ENCODE peak calls at places on chromosomes 5 and 9, in six cellular contexts. K is Karpas-422, Q is IMR-90, Z is left ventricle myocardium inferior, N is psoas muscle, X is aorta. H is an unnamed sample. For H3K4me1, H3K27me3 and H3K9me3, the result is how much of the 10 kb centered on the place peaks cover.

GRCh38 chr5:169561883-169562282 is 21.7 kb upstream of the SPDL1 start:
- DNase-seq in K (no peak), Q (no peak), Z (no peak), N (no peak), X (no peak), H (no peak)

GRCh38 chr9:126621056-126621918 is 7.6 kb downstream of the LMX1B start:
- DNase-seq in K (no peak), Q (no peak), Z (no peak), N (peak), X (no peak), H (no peak)

GRCh38 chr5:151016700-151017099 is 3.7 kb upstream of the GPX3 start:
- DNase-seq in K (no peak), Q (no peak), Z (peak), N (no peak), X (no peak), H (no peak)

GRCh38 chr9:79221084-79221483 is 350.7 kb upstream of the TLE4 start:
- DNase-seq in K (no peak), Q (peak), Z (no peak), N (no peak), X (no peak), H (peak)

GRCh38 chr5:113293613-113294340 is 141.0 kb downstream of the TSSK1B start:
- DNase-seq in K (peak), Q (peak), Z (no peak), N (no peak), X (no peak), H (no peak)

GRCh38 chr5:1245901-1246576 is 20.9 kb downstream of the SLC6A18 start:
- DNase-seq in K (no peak), Q (no peak), Z (no peak), N (no peak), X (no peak), H (no peak)

GRCh38 chr5:122576266-122577016 is 198.4 kb upstream of the SNX2 start:
- DNase-seq in K (no peak), Q (no peak), Z (no peak), N (no peak), X (no peak), H (no peak)

GRCh38 chr5:123289210-123289609 is 134.0 kb downstream of the CEP120 start:
- DNase-seq in K (no peak), Q (no peak), Z (no peak), N (no peak), X (no peak), H (no peak)

GRCh38 chr9:34506623-34507022 is 16.2 kb downstream of the ENHO start:
- DNase-seq in K (no peak), Q (no peak), Z (no peak), N (no peak), X (no peak), H (no peak)

GRCh38 chr5:86030753-86031152 is 587.0 kb upstream of the COX7C start:
- DNase-seq in K (no peak), Q (no peak), Z (no peak), N (no peak), X (no peak), H (no peak)

GRCh38 chr5:8628521-8628920 is 759.6 kb downstream of the MTRR start:
- DNase-seq in K (no peak), Q (no peak), Z (no peak), N (no peak), X (no peak), H (no peak)

GRCh38 chr9:73125651-73126050 is 26.0 kb upstream of the ANXA1 start:
- DNase-seq in K (no peak), Q (peak), Z (no peak), N (no peak), X (no peak), H (peak)

GRCh38 chr5:68548959-68549676 is 333.6 kb downstream of the PIK3R1 start:
- DNase-seq in K (no peak), Q (peak), Z (no peak), N (no peak), X (no peak), H (no peak)

GRCh38 chr9:73137914-73138313 is 13.8 kb upstream of the ANXA1 start:
- DNase-seq in K (no peak), Q (no peak), Z (no peak), N (no peak), X (no peak), H (no peak)

GRCh38 chr9:91122755-91123154 is 239.0 kb downstream of the AUH start:
- DNase-seq in K (no peak), Q (no peak), Z (no peak), N (no peak), X (no peak), H (no peak)

GRCh38 chr5:50501510-50502209 is 60.6 kb upstream of the EMB start:
- DNase-seq in K (peak), Q (no peak), Z (no peak), N (no peak), X (no peak), H (no peak)

GRCh38 chr9:35690447-35691324 is 961 bp upstream of the TPM2 start:
- DNase-seq in K (no peak), Q (peak), Z (peak), N (peak), X (peak), H (no peak)

GRCh38 chr5:57845025-57845424 is 362.4 kb upstream of the ACTBL2 start:
- DNase-seq in K (no peak), Q (peak), Z (no peak), N (no peak), X (no peak), H (no peak)

GRCh38 chr5:134490255-134490924 is 35.1 kb upstream of the JADE2 start:
- DNase-seq in K (no peak), Q (no peak), Z (no peak), N (no peak), X (peak), H (no peak)

GRCh38 chr5:14598225-14598624 is 16.6 kb downstream of the OTULINL start:
- DNase-seq in K (no peak), Q (no peak), Z (no peak), N (no peak), X (no peak), H (no peak)

GRCh38 chr9:73714294-73714693 is 562.6 kb downstream of the ANXA1 start:
- DNase-seq in K (no peak), Q (no peak), Z (no peak), N (no peak), X (no peak), H (peak)

GRCh38 chr5:171299851-171300250 is 9.2 kb upstream of the TLX3 start:
- DNase-seq in K (no peak), Q (peak), Z (no peak), N (no peak), X (no peak), H (no peak)

GRCh38 chr5:36659406-36659805 is 53.0 kb downstream of the SLC1A3 start:
- DNase-seq in K (no peak), Q (no peak), Z (no peak), N (no peak), X (no peak), H (no peak)

GRCh38 chr9:132994410-132995120 is 16.1 kb downstream of the GFI1B start:
- DNase-seq in K (peak), Q (peak), Z (no peak), N (no peak), X (no peak), H (peak)

GRCh38 chr5:58810086-58810485 is 227.2 kb downstream of the RAB3C start:
- DNase-seq in K (no peak), Q (no peak), Z (no peak), N (no peak), X (no peak), H (no peak)

GRCh38 chr9:105066265-105066865 is 138.4 kb upstream of the ABCA1 start:
- DNase-seq in K (no peak), Q (no peak), Z (no peak), N (no peak), X (no peak), H (no peak)

GRCh38 chr9:89077519-89077918 is 86.3 kb downstream of the S1PR3 start:
- DNase-seq in K (peak), Q (no peak), Z (no peak), N (no peak), X (no peak), H (no peak)

GRCh38 chr5:856531-857425 is 6.0 kb upstream of the ZDHHC11 start:
- DNase-seq in K (no peak), Q (no peak), Z (peak), N (peak), X (no peak), H (no peak)

GRCh38 chr5:66982514-66982913 is 214.1 kb downstream of the CD180 start:
- DNase-seq in K (no peak), Q (no peak), Z (no peak), N (no peak), X (no peak), H (no peak)

GRCh38 chr5:115372121-115372520 is 75.7 kb upstream of the CCDC112 start:
- DNase-seq in K (no peak), Q (no peak), Z (no peak), N (no peak), X (no peak), H (no peak)

GRCh38 chr5:158026248-158027031 is 167.5 kb upstream of the CLINT1 start:
- DNase-seq in K (no peak), Q (no peak), Z (no peak), N (no peak), X (no peak), H (no peak)

GRCh38 chr5:78549043-78549442 is 99.5 kb downstream of the LHFPL2 start:
- DNase-seq in K (no peak), Q (no peak), Z (no peak), N (no peak), X (no peak), H (no peak)

GRCh38 chr9:75904364-75904763 is 13.9 kb downstream of the PCSK5 start:
- DNase-seq in K (no peak), Q (no peak), Z (no peak), N (no peak), X (no peak), H (no peak)

GRCh38 chr5:148909766-148910165 is 83.4 kb downstream of the ADRB2 start:
- DNase-seq in K (no peak), Q (no peak), Z (no peak), N (no peak), X (no peak), H (no peak)

GRCh38 chr9:94166237-94167054 is 82.2 kb downstream of the PTPDC1 start:
- DNase-seq in K (peak), Q (peak), Z (peak), N (peak), X (peak), H (peak)

GRCh38 chr9:94167376-94167775 is 83.1 kb downstream of the PTPDC1 start:
- DNase-seq in K (no peak), Q (no peak), Z (no peak), N (no peak), X (no peak), H (no peak)

GRCh38 chr9:94167055-94167346 is 82.7 kb downstream of the PTPDC1 start:
- DNase-seq in K (no peak), Q (no peak), Z (no peak), N (no peak), X (no peak), H (no peak)

GRCh38 chr9:94168203-94169000 is 84.1 kb downstream of the PTPDC1 start:
- DNase-seq in K (no peak), Q (peak), Z (no peak), N (no peak), X (no peak), H (no peak)

GRCh38 chr9:94169978-94170377 is 85.7 kb downstream of the PTPDC1 start:
- DNase-seq in K (no peak), Q (no peak), Z (no peak), N (no peak), X (no peak), H (no peak)
- H3K4me1 ChIP-seq in K (half or more), Q (under half), Z (half or more), N (half or more), X (under half), H (under half)

GRCh38 chr5:174511711-174512253 is 212.6 kb upstream of the MSX2 start:
- DNase-seq in K (no peak), Q (no peak), Z (no peak), N (no peak), X (no peak), H (no peak)

GRCh38 chr5:174516741-174517140 is 207.6 kb upstream of the MSX2 start:
- DNase-seq in K (no peak), Q (no peak), Z (no peak), N (no peak), X (no peak), H (no peak)

GRCh38 chr5:174518512-174518911 is 205.9 kb upstream of the MSX2 start:
- DNase-seq in K (no peak), Q (peak), Z (no peak), N (no peak), X (no peak), H (no peak)

GRCh38 chr5:174514325-174514724 is 210.1 kb upstream of the MSX2 start:
- DNase-seq in K (no peak), Q (no peak), Z (no peak), N (no peak), X (peak), H (no peak)

DNA sequence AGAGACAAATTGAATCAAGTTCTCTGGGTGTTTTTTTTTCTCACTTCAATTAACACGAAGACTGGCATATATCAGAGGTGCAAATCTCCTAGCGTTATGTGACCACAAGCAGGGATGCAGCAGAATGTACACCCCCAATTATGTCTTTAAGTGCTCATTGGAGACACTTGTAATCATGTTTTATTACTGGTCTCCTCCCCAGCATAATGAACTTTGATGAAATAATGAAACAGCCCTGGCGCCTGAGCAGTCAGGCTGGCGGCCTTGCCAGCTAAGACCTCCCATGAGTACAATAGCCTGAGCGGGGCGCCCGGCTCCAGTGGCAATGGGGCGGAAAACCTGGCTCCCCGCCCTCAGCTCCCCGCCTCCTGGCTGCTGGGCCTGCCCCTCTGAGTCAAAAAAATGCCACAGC is 209.4 kb upstream of the MSX2 start:
- DNase-seq in K (no peak), Q (no peak), Z (no peak), N (no peak), X (peak), H (no peak)
- H3K27me3 ChIP-seq in K (under half), Q (under half), Z (half or more), N (under half), X (under half), H (under half)

DNA sequence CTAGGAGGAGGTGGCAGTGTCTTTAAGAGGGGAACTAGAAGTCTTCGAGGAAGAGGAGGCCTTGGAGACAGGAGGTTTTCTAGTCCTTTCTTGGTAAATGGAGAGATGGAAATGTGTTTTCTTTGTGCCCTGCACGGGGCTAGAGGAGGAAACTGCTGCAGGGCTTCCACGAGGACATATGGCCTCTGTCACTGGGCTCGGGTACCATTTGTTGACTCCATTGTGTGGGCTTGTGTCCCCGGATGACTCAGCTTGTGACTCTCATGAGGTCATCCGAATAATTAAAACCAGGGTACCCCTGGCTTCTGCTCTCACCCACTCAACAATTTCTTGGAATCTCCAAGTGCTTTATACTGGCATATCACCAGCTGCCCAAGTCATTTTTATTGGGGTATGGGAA is 261.7 kb downstream of the KIF4B start:
- DNase-seq in K (no peak), Q (no peak), Z (no peak), N (no peak), X (no peak), H (no peak)
- H3K9me3 ChIP-seq in K (under half), Q (under half), Z (under half), N (under half), X (under half), H (under half)

GRCh38 chr5:53023969-53024368 is 34.8 kb downstream of the ITGA2 start:
- DNase-seq in K (no peak), Q (peak), Z (no peak), N (no peak), X (no peak), H (no peak)
- H3K4me1 ChIP-seq in K (under half), Q (under half), Z (under half), N (under half), X (under half), H (half or more)

GRCh38 chr9:127927457-127928231 is 2.9 kb downstream of the PIP5KL1 start:
- DNase-seq in K (peak), Q (no peak), Z (no peak), N (no peak), X (no peak), H (peak)

GRCh38 chr9:127929044-127929979 is 1.3 kb downstream of the PIP5KL1 start:
- DNase-seq in K (no peak), Q (no peak), Z (no peak), N (no peak), X (no peak), H (no peak)

GRCh38 chr9:127931092-127931881 is 710 bp upstream of the PIP5KL1 start:
- DNase-seq in K (peak), Q (peak), Z (no peak), N (no peak), X (no peak), H (no peak)

GRCh38 chr9:127928232-127929043 is 2.1 kb downstream of the PIP5KL1 start:
- DNase-seq in K (no peak), Q (no peak), Z (no peak), N (no peak), X (no peak), H (no peak)

GRCh38 chr9:127930298-127931091 is at the start of gene PIP5KL1:
- DNase-seq in K (peak), Q (peak), Z (peak), N (peak), X (peak), H (no peak)
- H3K27me3 ChIP-seq in K (under half), Q (under half), Z (under half), N (under half), X (under half), H (under half)

DNA sequence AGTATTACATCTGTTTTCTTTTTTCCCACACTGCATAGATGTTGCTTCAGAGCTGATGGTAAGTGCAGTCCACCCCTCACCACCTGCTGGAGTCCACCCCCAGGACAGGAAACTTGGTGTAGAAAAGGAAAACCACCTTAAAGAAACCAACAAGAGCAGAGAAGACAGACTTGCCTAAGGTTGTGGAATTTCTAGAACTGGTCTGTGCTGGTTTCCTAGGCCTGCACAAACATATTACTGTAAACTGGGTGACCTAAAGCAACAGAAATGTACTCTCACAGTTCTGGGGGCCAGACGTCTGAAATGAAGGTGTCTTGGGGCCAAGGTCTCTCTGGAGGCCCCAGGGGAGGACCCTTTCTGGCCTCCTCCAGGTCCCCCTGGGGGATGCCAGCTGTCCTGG is 293.4 kb upstream of the IRX1 start:
- DNase-seq in K (no peak), Q (no peak), Z (no peak), N (no peak), X (no peak), H (no peak)
- H3K9me3 ChIP-seq in K (under half), Q (under half), Z (under half), N (under half), X (under half), H (under half)

DNA sequence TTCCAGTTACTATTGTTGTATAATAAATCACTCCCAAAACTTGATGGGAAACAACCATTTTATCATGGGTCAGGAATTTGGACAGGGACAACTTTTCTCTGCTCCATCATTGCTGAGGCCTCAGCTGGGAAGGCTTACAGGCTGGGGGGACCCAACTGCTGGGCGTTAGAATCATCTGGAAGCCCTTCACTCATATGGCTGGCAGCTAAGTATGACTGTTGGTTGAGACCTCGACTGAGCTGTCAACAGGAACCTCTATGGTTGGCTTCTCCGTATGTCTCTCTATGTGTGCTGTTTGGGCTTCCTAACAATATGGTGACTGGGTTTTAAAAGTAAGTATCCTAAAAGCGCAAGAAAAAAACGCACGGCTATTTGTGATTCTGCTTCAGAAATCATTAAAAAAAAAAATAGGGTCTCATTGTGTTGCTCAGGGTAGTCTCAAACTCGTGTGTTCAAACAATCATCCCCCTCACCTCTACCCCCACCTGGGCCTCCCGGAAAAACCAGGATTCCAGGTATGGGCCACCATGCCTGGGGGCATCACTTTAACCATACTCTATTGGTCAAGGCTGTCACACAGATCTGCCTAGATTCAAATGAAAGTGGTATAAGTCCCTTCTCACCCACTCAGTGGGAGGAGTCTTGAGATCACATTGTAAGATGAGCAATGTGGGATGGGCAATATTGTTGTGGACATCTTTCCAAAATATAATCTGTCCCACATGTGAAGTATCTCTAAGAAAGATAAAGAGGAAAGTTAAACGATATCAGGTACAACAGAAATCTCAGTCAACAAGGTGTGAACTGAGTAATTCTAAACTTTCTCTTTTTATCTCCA is 15.2 kb downstream of the FNBP1 start:
- DNase-seq in K (no peak), Q (no peak), Z (no peak), N (no peak), X (no peak), H (no peak)
- H3K4me1 ChIP-seq in K (half or more), Q (under half), Z (half or more), N (half or more), X (under half), H (under half)

GRCh38 chr9:21994996-21995651 is 533 bp downstream of the CDKN2B-AS1 start:
- DNase-seq in K (peak), Q (peak), Z (peak), N (peak), X (peak), H (no peak)
- H3K27me3 ChIP-seq in K (under half), Q (under half), Z (half or more), N (under half), X (under half), H (under half)

GRCh38 chr5:141351591-141351990 is 1.7 kb downstream of the PCDHGB1 start:
- DNase-seq in K (no peak), Q (no peak), Z (no peak), N (no peak), X (peak), H (no peak)
- H3K9me3 ChIP-seq in K (under half), Q (under half), Z (half or more), N (under half), X (under half), H (under half)